ENCODE peak calls at places on chromosomes 1 and 21, in nine cellular contexts. G is hepatocyte; M is NCI-H2081; V is activated T-helper 9 cell treated with anti-CD3 and anti-CD28 coated beads, Interleukin-2, amount 50 U/mL, for 16 hours; W is stimulated activated CD4-positive, alpha-beta T cell treated with anti-CD3 and anti-CD28 coated beads, Interleukin-2, amount 100 ng/mL, for 24 hours; Q is stimulated activated naive CD4-positive, alpha-beta T cell; N is memory B cell; R is WTC11; D is CD4-positive, alpha-beta T cell. A is an unnamed sample.

GRCh38 chr21:28280611-28281010 is 712.1 kb downstream of the LTN1 start:
- DNase-seq in G (no peak), M (no peak), V (no peak), W (no peak), Q (no peak), N (no peak), R (no peak), D (no peak), A (no peak)

GRCh38 chr1:205719015-205719414 is 31.0 kb downstream of the NUCKS1 start:
- DNase-seq in G (no peak), M (no peak), V (no peak), W (no peak), Q (no peak), N (no peak), R (no peak), D (no peak), A (no peak)

GRCh38 chr21:43911935-43912487 is 47.0 kb downstream of the AGPAT3 start:
- DNase-seq in G (no peak), M (no peak), V (no peak), W (no peak), Q (no peak), N (no peak), R (no peak), D (no peak), A (no peak)

GRCh38 chr21:29029524-29029923 is 5.1 kb downstream of the USP16 start:
- DNase-seq in G (no peak), M (no peak), V (no peak), W (no peak), Q (no peak), N (no peak), R (no peak), D (no peak), A (no peak)

GRCh38 chr1:225460737-225461532 is 33.1 kb upstream of the LBR start:
- DNase-seq in G (no peak), M (no peak), V (peak), W (peak), Q (no peak), N (no peak), R (no peak), D (no peak), A (no peak)

GRCh38 chr1:20875198-20875973 is 88.3 kb upstream of the HP1BP3 start:
- DNase-seq in G (peak), M (no peak), V (no peak), W (no peak), Q (no peak), N (no peak), R (no peak), D (no peak), A (no peak)

GRCh38 chr1:201461783-201462441 is 7.1 kb downstream of the PHLDA3 start:
- DNase-seq in G (peak), M (no peak), V (no peak), W (no peak), Q (no peak), N (no peak), R (no peak), D (no peak), A (no peak)

GRCh38 chr1:183019126-183019740 is 4.0 kb upstream of the LAMC1 start:
- DNase-seq in G (no peak), M (no peak), V (no peak), W (no peak), Q (no peak), N (no peak), R (no peak), D (no peak), A (no peak)

GRCh38 chr1:43238104-43238503 is 31.7 kb upstream of the TMEM125 start:
- DNase-seq in G (peak), M (peak), V (no peak), W (peak), Q (no peak), N (no peak), R (peak), D (no peak), A (peak)

GRCh38 chr1:7993593-7994479 is 32.3 kb downstream of the ERRFI1 start:
- DNase-seq in G (no peak), M (no peak), V (no peak), W (no peak), Q (no peak), N (no peak), R (no peak), D (no peak), A (no peak)

GRCh38 chr1:104387716-104388508 is 638.2 kb downstream of the AMY1C start:
- DNase-seq in G (no peak), M (no peak), V (no peak), W (no peak), Q (no peak), N (no peak), R (no peak), D (no peak), A (no peak)

A was measured in neural crest cell.